ENCODE peak calls at places on chromosome 19, in seven cellular contexts. L is right atrium auricular region; W is fibroblast of mammary gland; H is stimulated activated CD8-positive, alpha-beta memory T cell treated with anti-CD3 and anti-CD28 coated beads, Interleukin-7, amount 100 ng/mL, for 48 hours; X is HT-29; T is stimulated activated CD4-positive, alpha-beta T cell treated with anti-CD3 and anti-CD28 coated beads, Interleukin-15, amount 100 ng/mL, for 1 hour; I is KG1. F is an unnamed sample.

GRCh38 chr19:36604656-36605100 is 435 bp upstream of the ZNF382 start:
- DNase-seq in W (peak), T (peak), X (no peak), L (peak), H (peak), I (peak), F (peak)

GRCh38 chr19:2630352-2631001 is 72.0 kb downstream of the GNG7 start:
- DNase-seq in X (no peak), T (no peak), L (no peak), W (no peak), H (no peak), I (no peak), F (no peak)

GRCh38 chr19:4870025-4870700 is 2.7 kb upstream of the PLIN3 start:
- DNase-seq in I (no peak), L (peak), W (peak), X (peak), T (no peak), H (no peak), F (no peak)

GRCh38 chr19:3699071-3699740 is 1.1 kb downstream of the PIP5K1C start:
- DNase-seq in W (peak), L (peak), I (peak), H (no peak), X (no peak), T (no peak), F (no peak)

GRCh38 chr19:756821-757688 is 6.1 kb downstream of the MISP start:
- DNase-seq in T (no peak), X (no peak), L (no peak), W (no peak), H (no peak), I (no peak), F (no peak)

GRCh38 chr19:36203293-36203692 is 11.2 kb downstream of the ZNF565 start:
- DNase-seq in I (no peak), W (no peak), L (no peak), T (no peak), H (no peak), X (no peak), F (no peak)

GRCh38 chr19:5895890-5896289 is 7.7 kb downstream of the NDUFA11 start:
- DNase-seq in L (no peak), H (no peak), T (no peak), X (no peak), I (no peak), W (no peak), F (no peak)

GRCh38 chr19:38862321-38863059 is 12.7 kb upstream of the HNRNPL start:
- DNase-seq in W (peak), L (no peak), T (no peak), X (peak), H (no peak), I (peak), F (no peak)

GRCh38 chr19:36748431-36749275 is 24.0 kb downstream of the ZNF850 start:
- DNase-seq in H (no peak), W (no peak), X (no peak), I (no peak), L (no peak), T (no peak), F (no peak)

GRCh38 chr19:16628984-16629691 is 1.1 kb upstream of the MED26 start:
- DNase-seq in T (no peak), L (no peak), X (peak), H (no peak), I (no peak), W (peak), F (peak)

GRCh38 chr19:16217671-16218464 is 20.2 kb downstream of the AP1M1 start:
- DNase-seq in I (no peak), X (no peak), H (no peak), W (no peak), T (no peak), L (no peak), F (no peak)

GRCh38 chr19:56107626-56108351 is 13.3 kb downstream of the ZNF787 start:
- DNase-seq in T (no peak), W (no peak), H (no peak), I (no peak), L (no peak), X (no peak), F (no peak)

GRCh38 chr19:50003810-50004419 is 21.3 kb downstream of the VRK3 start:
- DNase-seq in W (peak), T (no peak), L (peak), X (peak), I (peak), H (peak), F (peak)

GRCh38 chr19:45050036-45050435 is 11.2 kb downstream of the CLASRP start:
- DNase-seq in I (no peak), T (no peak), W (no peak), X (no peak), L (no peak), H (no peak), F (no peak)

F was measured in GM12878.